ENCODE peak calls at places on chromosomes 1 and 21, in eight cellular contexts. E, N, W, A, B, G, I and P are unnamed samples.
A peak's percentile ranks its signal among the peaks of the same experiment; 100 is the strongest.

GRCh38 chr1:203911806-203912205 is 50.4 kb downstream of the SNRPE start:
- DNase-seq in I (no peak), A (no peak), G (no peak), N (no peak), E (no peak), B (no peak), W (no peak), P (no peak)

GRCh38 chr1:41640756-41641482 is 156.4 kb upstream of the EDN2 start:
- DNase-seq in N (peak; percentile 13), W (peak; percentile 17), G (no peak), B (no peak), A (no peak), I (no peak), E (no peak), P (no peak)

GRCh38 chr1:153790996-153791855 is 16.0 kb downstream of the SLC27A3 start:
- DNase-seq in W (no peak), B (no peak), N (no peak), A (peak; percentile 67), E (no peak), G (no peak), I (no peak), P (no peak)

GRCh38 chr1:81682490-81682889 is 118.2 kb upstream of the ADGRL2 start:
- DNase-seq in W (no peak), N (peak; percentile 61), I (no peak), G (no peak), E (no peak), B (peak; percentile 75), A (no peak), P (no peak)

GRCh38 chr1:231971397-231972233 is 345.0 kb downstream of the DISC1 start:
- DNase-seq in E (no peak), I (no peak), B (no peak), G (no peak), W (no peak), N (no peak), A (no peak), P (no peak)

GRCh38 chr1:7248828-7249227 is 463.6 kb downstream of the CAMTA1 start:
- DNase-seq in B (no peak), A (no peak), E (no peak), I (no peak), N (peak; percentile 10), G (no peak), W (no peak), P (no peak)

GRCh38 chr1:31368611-31369107 is 4.2 kb downstream of the FABP3 start:
- DNase-seq in E (no peak), I (no peak), G (no peak), B (no peak), A (no peak), W (no peak), N (no peak), P (no peak)

GRCh38 chr1:14778882-14779594 is 180.6 kb downstream of the KAZN start:
- DNase-seq in W (peak; percentile 69), A (no peak), G (peak; percentile 36), N (peak; percentile 94), E (no peak), I (peak; percentile 57), B (peak; percentile 85), P (peak; percentile 57)

GRCh38 chr1:219568728-219569127 is 44.2 kb downstream of the ZC3H11B start:
- DNase-seq in G (no peak), I (no peak), N (no peak), B (no peak), W (no peak), E (no peak), A (no peak), P (no peak)

GRCh38 chr1:30991852-30992606 is 73.5 kb downstream of the PUM1 start:
- DNase-seq in G (no peak), A (no peak), B (no peak), N (no peak), I (no peak), E (no peak), W (no peak), P (no peak)

GRCh38 chr1:18104546-18105100 is 3.0 kb upstream of the IGSF21 start:
- DNase-seq in A (no peak), I (no peak), B (no peak), G (no peak), E (no peak), N (peak; percentile 63), W (no peak), P (no peak)

GRCh38 chr1:25568090-25568833 is 24.9 kb downstream of the LDLRAP1 start:
- DNase-seq in B (peak; percentile 93), I (no peak), E (peak; percentile 51), G (no peak), W (no peak), A (peak; percentile 78), N (peak; percentile 88), P (no peak)

GRCh38 chr1:152957561-152957960 is 10.6 kb downstream of the SPRR5 start:
- DNase-seq in N (no peak), I (no peak), G (no peak), W (no peak), E (no peak), B (no peak), A (no peak), P (no peak)

GRCh38 chr1:147080013-147080661 is 92.1 kb downstream of the PRKAB2 start:
- DNase-seq in E (no peak), N (no peak), A (no peak), B (peak; percentile 57), W (peak; percentile 65), G (no peak), I (no peak), P (no peak)

GRCh38 chr1:71561206-71561605 is 480.4 kb upstream of the ZRANB2 start:
- DNase-seq in I (no peak), N (no peak), G (no peak), B (no peak), A (no peak), E (no peak), W (no peak), P (no peak)

GRCh38 chr1:205519541-205520131 is 15.2 kb downstream of the CDK18 start:
- DNase-seq in B (peak; percentile 65), W (no peak), G (no peak), I (no peak), A (no peak), N (peak; percentile 81), E (no peak), P (no peak)

GRCh38 chr1:83515566-83516169 is 483.3 kb downstream of the TTLL7 start:
- DNase-seq in G (no peak), E (no peak), I (no peak), B (no peak), N (no peak), A (no peak), W (no peak), P (no peak)

GRCh38 chr1:1929102-1929638 is 10.1 kb upstream of the TMEM52 start:
- DNase-seq in N (peak; percentile 46), G (no peak), I (no peak), B (no peak), E (no peak), W (no peak), A (no peak), P (no peak)

GRCh38 chr21:46455575-46456385 is 2.9 kb upstream of the DIP2A start:
- DNase-seq in E (no peak), A (no peak), I (no peak), N (no peak), B (no peak), W (no peak), G (no peak), P (no peak)

GRCh38 chr1:219576931-219577330 is 36.0 kb downstream of the ZC3H11B start:
- DNase-seq in G (no peak), W (no peak), E (no peak), A (no peak), I (no peak), N (no peak), B (no peak), P (no peak)

DNA sequence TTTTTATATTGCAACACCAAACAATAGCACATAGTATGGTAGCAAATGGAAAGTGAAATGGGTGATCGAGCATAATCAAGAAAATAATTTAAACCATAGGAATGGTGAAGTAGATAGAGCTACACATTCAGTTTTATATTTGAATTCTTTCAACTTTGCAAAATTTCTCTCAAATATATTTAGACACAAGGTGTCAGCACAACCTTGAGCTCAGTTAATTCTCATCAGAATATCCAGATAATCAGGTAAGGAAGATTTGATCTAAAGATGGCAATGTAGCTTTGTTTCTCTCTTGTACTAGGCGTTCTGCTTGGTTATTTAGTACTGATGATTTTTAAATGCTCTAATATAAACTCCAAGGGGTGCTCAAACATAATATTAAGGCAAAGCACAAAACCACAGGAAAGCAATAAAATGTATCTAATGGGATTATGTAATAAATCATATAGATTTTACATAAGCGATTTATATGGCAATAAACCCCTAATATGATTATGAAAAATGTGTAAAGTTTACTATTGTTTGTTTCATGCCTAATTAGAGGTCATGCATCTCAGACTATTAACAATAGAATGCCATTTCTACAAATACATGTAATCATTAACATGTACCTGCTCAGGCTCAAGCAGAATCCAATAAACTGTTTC is 32.4 kb upstream of the SERTAD4 start:
- DNase-seq in A (no peak), G (no peak), W (no peak), I (no peak), E (no peak), B (no peak), N (no peak), P (no peak)
- TF ChIP-seq CTCF in A (peak; percentile 27), G (no peak), W (peak; percentile 13), I (no peak), E (no peak), B (peak; percentile 10), N (no peak), P (no peak)

DNA sequence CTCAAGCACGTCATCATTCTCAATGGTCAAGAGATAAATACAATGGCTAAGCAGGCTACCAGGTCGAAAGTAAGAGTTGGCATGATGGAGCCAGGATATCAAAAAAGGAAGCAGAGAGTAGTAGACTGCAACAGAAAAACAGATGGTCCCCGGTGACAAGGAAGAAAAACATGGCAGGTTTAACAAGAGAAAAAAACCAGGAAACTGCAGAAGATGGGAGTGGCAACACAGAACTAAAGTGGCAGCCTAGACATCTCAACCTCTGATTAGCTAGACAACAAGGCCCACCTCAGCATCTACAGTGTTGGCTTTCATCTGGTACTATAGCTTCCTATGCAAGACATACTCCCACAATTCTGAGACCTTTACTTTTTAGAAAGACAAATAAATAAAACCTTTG is 3.1 kb downstream of the UBR4 start:
- DNase-seq in G (no peak), E (no peak), I (no peak), N (no peak), A (no peak), W (no peak), B (no peak), P (no peak)
- H3K4me1 ChIP-seq in G (peaks cover 82% of the 10 kb centered on the region), E (peaks cover 56% of the 10 kb centered on the region), I (peaks cover 27% of the 10 kb centered on the region), N (no peaks in the 10 kb centered on the region), A (no peaks in the 10 kb centered on the region), W (peaks cover 66% of the 10 kb centered on the region), B (peaks cover 24% of the 10 kb centered on the region), P (peaks cover 43% of the 10 kb centered on the region)

DNA sequence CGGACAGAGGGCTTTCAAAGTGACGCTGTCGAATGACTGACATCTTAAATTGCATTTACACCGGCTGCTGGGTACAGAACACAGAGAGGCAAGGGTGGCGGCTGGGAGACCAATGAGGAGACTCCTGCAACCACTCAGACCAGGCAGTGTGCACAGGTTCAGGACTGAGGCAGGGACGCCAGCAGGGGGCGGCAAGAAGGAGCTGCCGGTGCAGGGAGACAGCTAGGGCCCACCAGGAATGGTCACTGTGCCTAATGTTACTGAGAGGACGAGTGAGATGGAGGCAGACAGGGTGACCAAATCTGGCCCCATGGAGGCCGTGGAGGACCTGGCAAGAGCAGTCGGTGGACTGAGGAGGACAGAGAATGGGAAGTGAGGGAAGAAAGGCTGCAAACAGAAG is 23.5 kb downstream of the GLIS1 start:
- DNase-seq in N (peak; percentile 93), E (no peak), I (no peak), W (no peak), A (no peak), B (peak; percentile 78), G (peak; percentile 29), P (peak; percentile 18)
- TF ChIP-seq CTCF in N (peak; percentile 89), E (no peak), I (no peak), W (no peak), A (no peak), B (peak; percentile 69), G (peak; percentile 82), P (no peak)

GRCh38 chr21:42186591-42186990 is 32.3 kb upstream of the ABCG1 start:
- DNase-seq in A (no peak), B (no peak), E (no peak), G (no peak), I (no peak), W (no peak), N (no peak), P (no peak)
- H3K4me1 ChIP-seq in A (no peaks in the 10 kb centered on the region), B (no peaks in the 10 kb centered on the region), E (no peaks in the 10 kb centered on the region), G (no peaks in the 10 kb centered on the region), I (no peaks in the 10 kb centered on the region), W (peaks cover 4% of the 10 kb centered on the region), N (no peaks in the 10 kb centered on the region), P (no peaks in the 10 kb centered on the region)